ENCODE peak calls at places on chromosomes 1 and 21, in eight cellular contexts. S is lower lobe of right lung, C is A673, L is lung, V is fibroblast of lung, X is neuronal stem cell, K is heart left ventricle, A is IMR-90. U is an unnamed sample. For H3K9me3, the result is how much of the 10 kb centered on the place peaks cover.

GRCh38 chr1:72547412-72547811 is 265.1 kb upstream of the NEGR1 start:
- DNase-seq in S (no peak), K (no peak), C (peak), A (no peak), L (no peak), X (no peak), V (peak), U (no peak)

GRCh38 chr1:21665711-21666571 is 3.2 kb downstream of the RAP1GAP start:
- DNase-seq in S (no peak), X (no peak), V (no peak), K (peak), A (peak), C (no peak), L (no peak), U (no peak)

GRCh38 chr1:201377611-201378092 is at the start of gene TNNT2:
- DNase-seq in K (peak), S (no peak), C (no peak), A (peak), X (no peak), L (no peak), V (peak), U (no peak)

GRCh38 chr21:23725576-23725975 is 1881.7 kb downstream of the MRPL39 start:
- DNase-seq in L (no peak), V (no peak), A (no peak), C (peak), X (no peak), S (no peak), K (no peak), U (no peak)

GRCh38 chr1:52520149-52520548 is 32.7 kb downstream of the TUT4 start:
- DNase-seq in K (no peak), A (peak), C (peak), L (no peak), S (no peak), V (peak), X (no peak), U (no peak)

GRCh38 chr1:59025201-59025600 is 241.4 kb upstream of the JUN start:
- DNase-seq in K (no peak), X (no peak), C (no peak), V (peak), L (no peak), A (peak), S (no peak), U (no peak)

GRCh38 chr1:245687636-245688535 is 533.1 kb downstream of the KIF26B start:
- DNase-seq in K (no peak), A (no peak), S (peak), V (peak), L (no peak), X (no peak), C (no peak), U (no peak)

GRCh38 chr1:91876040-91876470 is 9.9 kb downstream of the TGFBR3 start:
- DNase-seq in S (no peak), K (no peak), L (no peak), C (no peak), A (no peak), X (no peak), V (no peak), U (no peak)

GRCh38 chr1:150173161-150173585 is 23.5 kb downstream of the PLEKHO1 start:
- DNase-seq in V (no peak), L (no peak), A (no peak), K (no peak), C (no peak), S (no peak), X (no peak), U (no peak)

GRCh38 chr1:175207971-175208370 is 15.4 kb upstream of the KIAA0040 start:
- DNase-seq in A (no peak), S (no peak), X (no peak), K (no peak), C (no peak), L (no peak), V (no peak), U (no peak)

GRCh38 chr1:56490619-56491018 is 88.7 kb downstream of the PLPP3 start:
- DNase-seq in X (no peak), V (no peak), A (no peak), L (no peak), C (no peak), K (no peak), S (no peak), U (no peak)

GRCh38 chr1:230515451-230516145 is 89.5 kb upstream of the PGBD5 start:
- DNase-seq in L (no peak), A (no peak), V (no peak), C (no peak), S (no peak), X (no peak), K (no peak), U (no peak)

GRCh38 chr21:28899744-28900143 is 92.9 kb downstream of the LTN1 start:
- DNase-seq in V (peak), K (no peak), S (no peak), L (no peak), A (peak), C (no peak), X (no peak), U (no peak)

GRCh38 chr1:154419620-154420020 is 14.5 kb downstream of the IL6R start:
- DNase-seq in L (peak), K (peak), C (no peak), S (peak), V (peak), A (peak), X (no peak), U (peak)

GRCh38 chr1:198003468-198003867 is 86.3 kb downstream of the LHX9 start:
- DNase-seq in S (no peak), K (no peak), A (no peak), X (no peak), L (no peak), V (no peak), C (no peak), U (no peak)

GRCh38 chr21:45248893-45249381 is 38.8 kb downstream of the POFUT2 start:
- DNase-seq in L (no peak), C (peak), K (no peak), X (no peak), V (peak), A (peak), S (no peak), U (no peak)

GRCh38 chr21:41770901-41771624 is 4.2 kb upstream of the RIPK4 start:
- DNase-seq in V (no peak), C (no peak), A (no peak), X (no peak), L (no peak), K (no peak), S (no peak), U (no peak)

GRCh38 chr1:194512957-194513356 is 1326.5 kb upstream of the B3GALT2 start:
- DNase-seq in V (peak), X (no peak), A (peak), L (no peak), K (no peak), C (no peak), S (no peak), U (no peak)

GRCh38 chr1:211323156-211324063 is 3.2 kb upstream of the TRAF5 start:
- DNase-seq in A (peak), X (peak), L (no peak), K (peak), C (peak), S (no peak), V (peak), U (peak)

GRCh38 chr1:119712342-119713038 is 756 bp downstream of the PHGDH start:
- DNase-seq in K (peak), V (peak), L (peak), S (peak), C (peak), A (peak), X (peak), U (no peak)

GRCh38 chr21:8993943-8994639 is 1527.3 kb upstream of the TPTE start:
- DNase-seq in X (no peak), K (no peak), V (no peak), C (no peak), L (no peak), S (no peak), A (no peak), U (no peak)

GRCh38 chr21:8997011-8997440 is 1524.4 kb upstream of the TPTE start:
- DNase-seq in C (no peak), L (no peak), A (no peak), K (no peak), X (no peak), S (no peak), V (no peak), U (no peak)

GRCh38 chr21:8993284-8993942 is 1528.0 kb upstream of the TPTE start:
- DNase-seq in V (no peak), L (no peak), S (no peak), X (no peak), C (no peak), A (no peak), K (no peak), U (no peak)

GRCh38 chr21:8992731-8993174 is 1528.6 kb upstream of the TPTE start:
- DNase-seq in C (no peak), S (no peak), K (no peak), A (no peak), X (no peak), L (no peak), V (no peak), U (no peak)

GRCh38 chr21:8994640-8995511 is 1526.5 kb upstream of the TPTE start:
- DNase-seq in S (no peak), L (no peak), A (no peak), C (no peak), K (no peak), V (no peak), X (no peak), U (no peak)
- H3K9me3 ChIP-seq in S (under half), L (under half), A (under half), C (half or more), K (under half), V (under half), X (under half), U (under half)

DNA sequence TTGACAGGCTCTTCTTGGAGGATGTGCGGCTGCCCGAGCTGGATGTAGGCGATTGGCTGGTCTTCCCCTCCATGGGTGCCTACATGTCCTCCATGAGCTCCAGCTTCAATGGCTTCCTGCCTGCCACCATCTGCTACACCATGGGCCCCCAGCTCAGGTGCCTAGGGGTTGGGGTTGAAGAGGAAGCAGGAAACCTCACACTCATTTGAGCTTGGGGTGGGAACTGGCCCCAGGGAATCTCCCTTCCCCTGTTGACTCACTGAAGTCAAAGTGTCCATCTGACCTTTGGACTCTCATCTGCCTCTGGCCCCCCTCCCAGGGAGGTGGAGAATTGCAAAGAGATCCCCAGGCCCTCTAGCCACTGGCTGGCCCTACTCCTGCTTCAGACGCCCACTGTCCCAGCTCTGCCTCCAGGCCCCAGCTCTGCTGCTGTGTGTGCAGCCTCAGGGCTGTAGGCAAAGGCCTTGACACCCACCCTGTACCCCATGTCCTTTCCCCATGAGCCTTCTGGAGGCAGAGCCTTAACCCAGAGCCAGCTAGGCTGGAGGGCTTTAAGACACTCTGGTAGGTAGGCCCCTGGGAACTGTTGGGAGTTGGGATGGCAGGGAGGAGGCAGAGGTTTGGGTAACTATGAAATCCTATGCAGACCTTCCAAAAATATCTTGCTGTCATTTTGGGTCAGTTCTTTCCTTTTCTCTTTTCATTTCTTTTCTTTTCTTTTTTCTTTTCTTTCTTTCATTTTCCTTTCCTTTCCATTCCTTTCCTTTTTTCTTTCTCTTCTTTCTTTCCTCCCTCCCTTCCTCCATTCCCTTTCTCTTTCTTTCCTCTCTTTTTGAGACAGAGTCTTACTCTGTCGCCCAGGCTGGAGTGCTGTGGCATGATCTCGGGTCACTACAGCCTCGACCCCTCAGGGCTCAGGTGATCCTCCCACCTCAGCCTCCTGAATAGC is 66.9 kb upstream of the TINAGL1 start:
- DNase-seq in X (no peak), L (no peak), K (no peak), C (no peak), V (no peak), S (no peak), A (no peak), U (no peak)
- H3K27ac ChIP-seq in X (no peak), L (no peak), K (no peak), C (no peak), V (no peak), S (no peak), A (no peak), U (no peak)

DNA sequence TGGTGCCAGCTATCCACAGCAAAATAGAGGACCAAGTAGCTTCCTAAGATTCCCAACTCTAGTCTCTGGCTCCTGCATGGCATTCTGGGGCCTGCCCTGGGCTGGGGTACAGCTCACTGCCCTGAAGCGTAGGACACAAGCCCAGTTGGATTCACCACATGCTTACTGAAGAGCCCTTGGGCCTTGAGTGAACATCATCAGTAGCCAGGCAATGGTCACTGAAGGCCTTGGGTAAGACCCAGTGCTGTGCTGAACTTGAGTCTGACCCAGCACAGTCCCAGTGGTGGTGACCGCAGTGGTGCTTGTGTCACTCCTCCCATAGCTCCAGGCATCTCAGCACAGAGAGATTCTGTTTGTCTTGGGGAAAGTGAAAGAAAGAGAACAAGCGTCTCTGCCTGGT is 7.7 kb upstream of the LCE3A start:
- DNase-seq in K (no peak), A (no peak), X (no peak), V (no peak), S (no peak), L (no peak), C (no peak), U (no peak)
- H3K9me3 ChIP-seq in K (under half), A (under half), X (under half), V (under half), S (under half), L (under half), C (under half), U (under half)

GRCh38 chr1:156108664-156109241 is 5.8 kb upstream of the LMNA start:
- DNase-seq in C (no peak), K (no peak), L (no peak), X (no peak), S (no peak), A (no peak), V (no peak), U (no peak)
- H3K27ac ChIP-seq in C (peak), K (no peak), L (no peak), X (no peak), S (no peak), A (no peak), V (no peak), U (no peak)

GRCh38 chr1:49185455-49185980 is 408.8 kb upstream of the BEND5 start:
- DNase-seq in X (no peak), V (no peak), S (no peak), A (no peak), L (no peak), K (no peak), C (no peak), U (no peak)

GRCh38 chr1:49183489-49183888 is 406.8 kb upstream of the BEND5 start:
- DNase-seq in S (no peak), K (no peak), C (no peak), L (no peak), V (no peak), X (no peak), A (no peak), U (no peak)

GRCh38 chr1:49181033-49181432 is 404.3 kb upstream of the BEND5 start:
- DNase-seq in C (no peak), V (no peak), L (no peak), K (no peak), S (no peak), X (no peak), A (no peak), U (no peak)
- H3K9me3 ChIP-seq in C (under half), V (under half), L (under half), K (under half), S (under half), X (under half), A (under half), U (under half)

GRCh38 chr1:8379513-8380186 is 61.7 kb downstream of the SLC45A1 start:
- DNase-seq in A (no peak), V (no peak), S (no peak), X (no peak), L (no peak), C (no peak), K (no peak), U (no peak)

GRCh38 chr1:8378202-8378601 is 60.3 kb downstream of the SLC45A1 start:
- DNase-seq in L (no peak), K (no peak), V (peak), X (no peak), S (no peak), C (no peak), A (peak), U (no peak)

GRCh38 chr1:8377382-8377928 is 59.5 kb downstream of the SLC45A1 start:
- DNase-seq in S (no peak), K (no peak), C (no peak), A (no peak), X (no peak), L (no peak), V (no peak), U (no peak)

GRCh38 chr1:8381618-8382017 is 63.7 kb downstream of the SLC45A1 start:
- DNase-seq in X (no peak), A (no peak), V (no peak), C (no peak), S (no peak), L (no peak), K (no peak), U (no peak)

GRCh38 chr1:8378981-8379470 is 61.1 kb downstream of the SLC45A1 start:
- DNase-seq in V (peak), K (no peak), A (no peak), X (no peak), S (no peak), C (no peak), L (no peak), U (no peak)
- H3K27ac ChIP-seq in V (peak), K (peak), A (peak), X (no peak), S (peak), C (peak), L (peak), U (no peak)

DNA sequence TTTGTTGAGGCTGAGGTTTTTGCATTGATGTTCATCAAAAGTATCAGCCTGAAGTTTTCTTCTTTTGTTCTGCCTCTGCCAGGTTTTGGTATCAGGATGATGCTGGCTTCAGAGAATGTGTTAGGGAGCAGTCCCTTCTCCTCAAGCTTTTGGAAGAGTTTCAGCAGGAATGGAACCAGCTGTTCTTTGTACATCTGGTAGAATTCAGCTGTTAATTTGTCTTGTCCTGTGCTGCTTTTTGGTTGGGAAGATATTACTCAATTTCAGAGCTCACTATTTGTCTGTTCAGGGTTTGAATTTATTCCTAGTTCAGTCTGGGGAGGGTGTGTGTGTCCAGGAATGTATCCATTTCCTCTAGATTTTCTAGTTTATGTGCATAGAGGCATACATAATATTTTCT is 12.8 kb downstream of the ZNF678 start:
- DNase-seq in K (no peak), A (no peak), C (no peak), V (peak), X (no peak), L (no peak), S (no peak), U (no peak)
- H3K9me3 ChIP-seq in K (under half), A (under half), C (under half), V (under half), X (half or more), L (under half), S (under half), U (under half)

DNA sequence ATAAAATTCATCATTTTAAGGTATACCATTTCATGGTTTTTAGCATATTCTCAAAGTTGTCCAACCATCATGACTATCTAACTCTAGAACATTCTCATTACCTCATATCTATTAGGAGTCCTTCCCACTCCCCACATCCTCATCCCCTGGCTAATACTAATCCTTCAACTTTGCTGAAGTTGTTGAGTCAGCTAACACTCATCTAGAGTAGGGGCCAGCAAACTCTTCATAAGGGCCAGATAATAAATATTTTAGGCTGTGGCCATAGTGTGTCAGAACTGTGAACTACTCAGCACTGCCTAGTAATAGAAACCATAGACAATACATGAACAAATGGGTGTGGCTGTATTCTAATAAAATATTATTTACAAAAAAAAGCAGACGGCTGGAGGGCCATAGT is 43.0 kb downstream of the TOR3A start:
- DNase-seq in L (no peak), C (no peak), A (peak), K (no peak), X (no peak), V (peak), S (no peak), U (no peak)
- H3K27ac ChIP-seq in L (no peak), C (no peak), A (no peak), K (no peak), X (no peak), V (no peak), S (no peak), U (no peak)

GRCh38 chr1:2944705-2945104 is 76.6 kb upstream of the ACTRT2 start:
- DNase-seq in C (no peak), A (no peak), V (no peak), L (no peak), X (no peak), K (no peak), S (no peak), U (no peak)
- H3K9me3 ChIP-seq in C (under half), A (under half), V (under half), L (under half), X (under half), K (under half), S (under half), U (under half)

DNA sequence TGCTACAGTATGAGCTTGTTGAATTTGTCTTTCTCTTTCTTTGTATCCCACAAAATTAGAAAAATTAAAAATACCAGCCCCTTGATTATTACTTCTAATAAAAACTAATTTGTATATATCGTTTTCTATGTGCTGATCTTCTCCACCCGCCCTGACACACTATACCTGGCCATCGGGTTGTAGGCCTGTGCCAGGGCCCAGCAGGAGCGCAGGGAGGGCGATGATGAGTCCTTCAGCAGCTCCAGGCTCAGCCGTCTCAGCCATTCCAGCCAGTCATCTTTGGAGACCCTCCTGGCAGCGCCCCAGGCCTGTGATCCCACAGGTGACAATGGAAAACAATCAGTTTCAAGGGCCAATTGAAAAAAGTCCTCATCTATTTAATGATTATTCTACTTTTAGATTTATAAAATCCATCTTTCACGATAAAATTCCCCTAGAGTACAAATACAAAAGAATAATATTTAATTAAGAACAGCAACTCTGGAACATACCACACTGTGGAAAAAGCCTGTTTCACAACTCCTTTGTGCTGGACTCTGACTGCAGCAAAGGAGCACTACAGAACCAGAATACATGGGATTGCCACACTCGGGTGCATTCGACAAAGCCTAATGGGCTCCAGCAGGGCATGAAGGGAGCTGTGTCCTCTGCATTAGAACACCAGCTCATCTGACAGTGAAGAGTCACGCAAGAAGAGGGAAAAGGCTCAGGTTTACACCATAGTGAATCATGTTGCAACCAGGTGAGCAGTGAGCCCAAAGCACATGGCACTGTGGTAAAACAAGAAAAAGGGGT is 15.4 kb downstream of the ANGPTL7 start:
- DNase-seq in K (no peak), V (no peak), X (no peak), S (no peak), A (no peak), L (no peak), C (no peak), U (no peak)
- H3K27ac ChIP-seq in K (no peak), V (no peak), X (no peak), S (no peak), A (no peak), L (no peak), C (no peak), U (no peak)